ENCODE peak calls at places on chromosome 1, in six cellular contexts. R is body of pancreas; L is CD8-positive, alpha-beta T cell; W is astrocyte; N is OCI-LY7; O is MM.1S. M is an unnamed sample.
A peak's percentile ranks its signal among the peaks of the same experiment; 100 is the strongest.

GRCh38 chr1:113975211-113975895 is 3.9 kb upstream of the OLFML3 start:
- DNase-seq in R (no peak), L (no peak), W (peak; percentile 52), N (no peak), O (no peak), M (no peak)

GRCh38 chr1:44609412-44609767 is 64.9 kb downstream of the TMEM53 start:
- DNase-seq in R (peak; percentile 38), L (peak; percentile 28), W (no peak), N (peak; percentile 47), O (no peak), M (no peak)

GRCh38 chr1:1535989-1536937 is 4.2 kb downstream of the TMEM240 start:
- DNase-seq in R (no peak), L (no peak), W (no peak), N (no peak), O (no peak), M (no peak)

GRCh38 chr1:152005360-152005912 is 11.8 kb upstream of the S100A10 start:
- DNase-seq in R (no peak), L (no peak), W (no peak), N (no peak), O (no peak), M (no peak)

GRCh38 chr1:59061876-59062275 is 235.0 kb upstream of the FGGY start:
- DNase-seq in R (peak; percentile 34), L (no peak), W (peak; percentile 90), N (peak; percentile 2), O (no peak), M (no peak)

GRCh38 chr1:41051022-41051421 is 29.5 kb upstream of the SLFNL1 start:
- DNase-seq in R (no peak), L (no peak), W (no peak), N (no peak), O (no peak), M (no peak)

GRCh38 chr1:67586596-67586995 is 98.4 kb upstream of the GADD45A start:
- DNase-seq in R (no peak), L (no peak), W (peak; percentile 58), N (no peak), O (no peak), M (no peak)

GRCh38 chr1:6208723-6209660 is 3.1 kb downstream of the RNF207 start:
- DNase-seq in R (peak; percentile 61), L (no peak), W (peak; percentile 30), N (no peak), O (no peak), M (peak; percentile 56)

GRCh38 chr1:155255243-155256100 is at the start of gene ENTREP3:
- DNase-seq in R (peak; percentile 81), L (peak; percentile 68), W (peak; percentile 66), N (peak; percentile 79), O (peak; percentile 78), M (peak; percentile 84)

GRCh38 chr1:235253219-235253640 is 74.7 kb downstream of the ARID4B start:
- DNase-seq in R (peak; percentile 64), L (peak; percentile 66), W (peak; percentile 29), N (peak; percentile 75), O (peak; percentile 70), M (peak; percentile 79)

GRCh38 chr1:150760003-150760402 is 5.6 kb downstream of the CTSS start:
- DNase-seq in R (no peak), L (no peak), W (no peak), N (no peak), O (no peak), M (no peak)

GRCh38 chr1:117967472-117967871 is 37.9 kb downstream of the WDR3 start:
- DNase-seq in R (no peak), L (no peak), W (peak; percentile 46), N (no peak), O (no peak), M (peak; percentile 6)

GRCh38 chr1:185894806-185895205 is 160.6 kb downstream of the HMCN1 start:
- DNase-seq in R (no peak), L (no peak), W (peak; percentile 56), N (no peak), O (no peak), M (no peak)

GRCh38 chr1:151540982-151541377 is 871 bp downstream of the TUFT1 start:
- DNase-seq in R (peak; percentile 31), L (no peak), W (no peak), N (no peak), O (peak; percentile 13), M (peak; percentile 10)

GRCh38 chr1:97834903-97835302 is 85.9 kb downstream of the DPYD start:
- DNase-seq in R (no peak), L (no peak), W (no peak), N (no peak), O (no peak), M (no peak)

GRCh38 chr1:3495776-3496745 is 41.6 kb downstream of the ARHGEF16 start:
- DNase-seq in R (no peak), L (no peak), W (peak; percentile 31), N (no peak), O (no peak), M (no peak)

GRCh38 chr1:203342192-203342940 is 8.6 kb downstream of the FMOD start:
- DNase-seq in R (peak; percentile 73), L (no peak), W (peak; percentile 27), N (peak; percentile 67), O (peak; percentile 75), M (peak; percentile 74)

GRCh38 chr1:90220496-90220895 is 225.6 kb downstream of the ZNF326 start:
- DNase-seq in R (no peak), L (no peak), W (no peak), N (no peak), O (no peak), M (no peak)
- H3K4me1 ChIP-seq in R (no peaks in the 10 kb centered on the region), L (no peaks in the 10 kb centered on the region), W (no peaks in the 10 kb centered on the region), N (no peaks in the 10 kb centered on the region), O (no peaks in the 10 kb centered on the region), M (no peaks in the 10 kb centered on the region)

DNA sequence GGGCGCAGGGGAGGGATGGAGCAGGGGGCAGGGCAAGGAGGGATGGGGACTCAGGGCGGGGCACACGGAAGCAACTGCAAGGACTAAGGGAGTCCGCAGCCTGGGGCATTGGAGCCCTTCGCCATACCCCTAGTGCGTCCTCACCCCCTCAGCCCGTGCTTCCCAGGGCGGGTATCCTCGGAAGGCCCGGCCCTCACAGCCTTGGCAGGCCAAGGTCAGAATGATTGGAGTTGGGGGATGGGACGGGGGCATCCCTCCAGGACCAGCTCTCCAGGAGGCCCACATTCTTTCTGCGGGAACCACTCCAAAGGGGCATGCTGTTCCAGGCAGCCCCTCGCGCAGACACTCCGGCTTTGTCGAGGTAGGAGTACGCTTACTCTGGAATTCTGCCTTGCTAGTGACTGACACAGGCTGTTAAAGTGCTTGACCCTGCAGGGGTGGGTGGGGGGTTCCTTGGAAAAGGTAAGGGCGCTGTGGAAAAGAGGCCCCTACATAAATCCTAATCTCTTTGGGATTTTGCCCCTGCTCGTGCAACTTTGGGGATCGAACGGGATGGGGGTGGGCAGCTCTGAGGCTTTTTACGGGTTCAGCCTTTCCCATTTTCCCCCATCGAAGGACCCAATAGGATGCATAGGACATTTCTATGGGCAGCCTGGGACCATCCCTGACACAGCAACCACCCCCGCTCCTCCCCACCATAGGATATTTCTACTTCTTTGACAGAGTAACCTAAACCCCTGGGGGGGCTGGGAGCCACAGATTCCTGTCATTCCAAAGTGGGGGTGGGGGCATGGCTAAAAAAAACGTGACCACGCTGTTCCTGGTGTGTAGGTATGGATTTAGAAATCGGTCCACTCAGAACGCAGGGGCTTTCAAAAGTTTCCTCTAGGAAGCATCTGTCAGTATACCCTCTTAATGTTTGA is 744 bp upstream of the TRIM11 start:
- DNase-seq in R (no peak), L (no peak), W (no peak), N (no peak), O (no peak), M (peak; percentile 51)
- H3K4me1 ChIP-seq in R (peaks cover 37% of the 10 kb centered on the region), L (peaks cover 42% of the 10 kb centered on the region), W (peaks cover 24% of the 10 kb centered on the region), N (peaks cover 22% of the 10 kb centered on the region), O (peaks cover 10% of the 10 kb centered on the region), M (peaks cover 8% of the 10 kb centered on the region)

GRCh38 chr1:18631496-18632217 is 1.0 kb downstream of the PAX7 start:
- DNase-seq in R (no peak), L (no peak), W (no peak), N (no peak), O (no peak), M (no peak)

GRCh38 chr1:18632218-18632588 is 1.6 kb downstream of the PAX7 start:
- DNase-seq in R (no peak), L (no peak), W (no peak), N (no peak), O (no peak), M (no peak)

GRCh38 chr1:18629659-18630510 is 761 bp upstream of the PAX7 start:
- DNase-seq in R (no peak), L (no peak), W (no peak), N (no peak), O (no peak), M (no peak)

GRCh38 chr1:18632711-18633427 is 2.2 kb downstream of the PAX7 start:
- DNase-seq in R (no peak), L (no peak), W (no peak), N (no peak), O (no peak), M (no peak)

DNA sequence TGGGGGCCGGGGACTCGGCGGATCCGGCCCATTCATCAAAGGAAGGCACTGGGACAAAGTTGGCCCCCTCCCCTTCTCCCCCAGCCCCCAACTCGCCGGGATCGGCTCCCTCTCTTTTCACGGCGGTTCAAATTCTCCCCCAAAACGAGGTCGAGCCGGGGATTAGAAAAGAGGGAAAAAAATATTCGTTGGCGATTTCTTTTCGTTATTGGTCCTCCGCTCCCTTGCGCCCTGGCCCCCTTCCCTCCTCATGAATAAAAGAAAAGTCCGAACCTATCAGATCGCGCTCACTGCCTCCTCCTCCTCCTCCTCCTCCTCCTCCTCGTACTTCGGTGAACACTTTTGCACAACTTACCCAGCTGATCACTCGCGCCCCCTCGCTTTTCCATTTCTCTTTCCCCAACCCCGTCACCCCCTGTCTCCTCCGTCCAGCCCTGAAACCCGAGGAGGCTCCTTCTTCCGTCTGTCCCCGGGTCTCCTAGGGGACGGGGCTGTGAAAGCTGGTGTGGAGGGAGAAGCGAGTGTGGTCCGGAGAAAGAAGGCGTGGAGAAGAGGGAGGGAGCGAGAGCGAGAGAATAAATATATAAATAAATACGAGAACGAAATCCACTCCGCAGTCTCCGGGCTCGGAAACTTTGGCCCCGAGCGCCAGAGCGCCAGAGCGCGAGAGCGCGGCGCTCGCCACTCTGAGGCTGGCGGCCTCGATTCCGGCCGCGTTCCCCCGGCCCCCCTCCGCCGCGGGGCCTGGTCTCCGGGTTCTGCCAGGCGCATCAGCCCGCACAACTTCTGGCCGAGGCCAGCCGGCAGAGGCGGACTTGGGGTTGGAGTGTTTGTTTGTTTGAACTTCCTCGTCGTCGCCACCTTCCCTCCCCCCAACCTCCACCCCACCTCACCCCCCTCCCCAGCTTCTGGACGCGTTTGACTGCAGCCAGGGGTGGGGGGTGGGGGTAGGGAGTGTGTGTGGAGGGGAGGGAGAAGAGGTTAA is at the start of gene PAX7:
- DNase-seq in R (no peak), L (no peak), W (no peak), N (no peak), O (no peak), M (no peak)
- H3K4me1 ChIP-seq in R (peaks cover 13% of the 10 kb centered on the region), L (peaks cover 3% of the 10 kb centered on the region), W (no peaks in the 10 kb centered on the region), N (no peaks in the 10 kb centered on the region), O (no peaks in the 10 kb centered on the region), M (no peaks in the 10 kb centered on the region)

GRCh38 chr1:15965228-15965767 is 10.6 kb downstream of the ZBTB17 start:
- DNase-seq in R (no peak), L (no peak), W (peak; percentile 83), N (no peak), O (no peak), M (no peak)

GRCh38 chr1:15963363-15963967 is 12.4 kb downstream of the ZBTB17 start:
- DNase-seq in R (no peak), L (no peak), W (no peak), N (no peak), O (no peak), M (no peak)

GRCh38 chr1:15962176-15962575 is 13.7 kb downstream of the ZBTB17 start:
- DNase-seq in R (no peak), L (no peak), W (no peak), N (no peak), O (no peak), M (no peak)

GRCh38 chr1:15962671-15963362 is 13.1 kb downstream of the ZBTB17 start:
- DNase-seq in R (no peak), L (no peak), W (peak; percentile 43), N (no peak), O (no peak), M (no peak)

GRCh38 chr1:15963968-15964648 is 11.8 kb downstream of the ZBTB17 start:
- DNase-seq in R (no peak), L (no peak), W (no peak), N (no peak), O (no peak), M (no peak)
- H3K4me1 ChIP-seq in R (peaks cover 18% of the 10 kb centered on the region), L (peaks cover 35% of the 10 kb centered on the region), W (peaks cover 17% of the 10 kb centered on the region), N (peaks cover 37% of the 10 kb centered on the region), O (no peaks in the 10 kb centered on the region), M (no peaks in the 10 kb centered on the region)